ENCODE peak calls at places on chromosomes 2 and 18, in five cellular contexts. One of them, this sample, is unnamed.

GRCh38 chr2:11558206-11558886 is 24.5 kb downstream of the GREB1 start:
- DNase-seq in fibroblast of mammary gland: no peak
- DNase-seq in AG09319: no peak
- DNase-seq in pulmonary artery endothelial cell: no peak
- DNase-seq in COR-L47: no peak
- DNase-seq in this sample: no peak

GRCh38 chr2:232085826-232086425 is 124.4 kb downstream of the DIS3L2 start:
- DNase-seq in fibroblast of mammary gland: no peak
- DNase-seq in AG09319: no peak
- DNase-seq in pulmonary artery endothelial cell: no peak
- DNase-seq in COR-L47: no peak
- DNase-seq in this sample: no peak

GRCh38 chr2:142112648-142113278 is 18.1 kb downstream of the LRP1B start:
- DNase-seq in fibroblast of mammary gland: peak
- DNase-seq in AG09319: no peak
- DNase-seq in pulmonary artery endothelial cell: no peak
- DNase-seq in COR-L47: no peak
- DNase-seq in this sample: peak

GRCh38 chr2:67397143-67397986 is at the start of gene ETAA1:
- DNase-seq in fibroblast of mammary gland: peak
- DNase-seq in AG09319: peak
- DNase-seq in pulmonary artery endothelial cell: peak
- DNase-seq in COR-L47: peak
- DNase-seq in this sample: peak

GRCh38 chr2:7766978-7767565 is 849.9 kb downstream of the RNF144A start:
- DNase-seq in fibroblast of mammary gland: no peak
- DNase-seq in AG09319: no peak
- DNase-seq in pulmonary artery endothelial cell: no peak
- DNase-seq in COR-L47: no peak
- DNase-seq in this sample: no peak

GRCh38 chr2:220353897-220354296 is 726.5 kb downstream of the SLC4A3 start:
- DNase-seq in fibroblast of mammary gland: peak
- DNase-seq in AG09319: no peak
- DNase-seq in pulmonary artery endothelial cell: no peak
- DNase-seq in COR-L47: no peak
- DNase-seq in this sample: no peak

GRCh38 chr2:127646487-127647241 is 711 bp downstream of the GPR17 start:
- DNase-seq in fibroblast of mammary gland: no peak
- DNase-seq in AG09319: no peak
- DNase-seq in pulmonary artery endothelial cell: no peak
- DNase-seq in COR-L47: no peak
- DNase-seq in this sample: no peak

GRCh38 chr18:51013259-51013658 is 16.8 kb upstream of the SMAD4 start:
- DNase-seq in fibroblast of mammary gland: no peak
- DNase-seq in AG09319: no peak
- DNase-seq in pulmonary artery endothelial cell: no peak
- DNase-seq in COR-L47: no peak
- DNase-seq in this sample: no peak

GRCh38 chr2:166653185-166653813 is 159.2 kb upstream of the SCN7A start:
- DNase-seq in fibroblast of mammary gland: peak
- DNase-seq in AG09319: no peak
- DNase-seq in pulmonary artery endothelial cell: no peak
- DNase-seq in COR-L47: peak
- DNase-seq in this sample: no peak

GRCh38 chr2:16008331-16008850 is 68.0 kb downstream of the MYCN start:
- DNase-seq in fibroblast of mammary gland: no peak
- DNase-seq in AG09319: no peak
- DNase-seq in pulmonary artery endothelial cell: no peak
- DNase-seq in COR-L47: no peak
- DNase-seq in this sample: no peak

GRCh38 chr2:237060518-237061312 is 25.0 kb upstream of the COPS8 start:
- DNase-seq in fibroblast of mammary gland: peak
- DNase-seq in AG09319: peak
- DNase-seq in pulmonary artery endothelial cell: peak
- DNase-seq in COR-L47: no peak
- DNase-seq in this sample: peak

GRCh38 chr2:102453497-102453896 is 19.5 kb upstream of the SLC9A4 start:
- DNase-seq in fibroblast of mammary gland: no peak
- DNase-seq in AG09319: no peak
- DNase-seq in pulmonary artery endothelial cell: no peak
- DNase-seq in COR-L47: no peak
- DNase-seq in this sample: no peak

GRCh38 chr2:20667151-20667530 is 197 bp downstream of the GDF7 start:
- DNase-seq in fibroblast of mammary gland: no peak
- DNase-seq in AG09319: no peak
- DNase-seq in pulmonary artery endothelial cell: no peak
- DNase-seq in COR-L47: no peak
- DNase-seq in this sample: no peak

GRCh38 chr2:128638311-128638710 is 319.6 kb upstream of the HS6ST1 start:
- DNase-seq in fibroblast of mammary gland: no peak
- DNase-seq in AG09319: no peak
- DNase-seq in pulmonary artery endothelial cell: no peak
- DNase-seq in COR-L47: no peak
- DNase-seq in this sample: no peak

GRCh38 chr2:98378901-98379300 is 32.6 kb downstream of the CNGA3 start:
- DNase-seq in fibroblast of mammary gland: peak
- DNase-seq in AG09319: peak
- DNase-seq in pulmonary artery endothelial cell: no peak
- DNase-seq in COR-L47: no peak
- DNase-seq in this sample: no peak

GRCh38 chr2:5374736-5375135 is 317.4 kb upstream of the SOX11 start:
- DNase-seq in fibroblast of mammary gland: no peak
- DNase-seq in AG09319: no peak
- DNase-seq in pulmonary artery endothelial cell: no peak
- DNase-seq in COR-L47: no peak
- DNase-seq in this sample: no peak

GRCh38 chr2:213627835-213628234 is 343.6 kb downstream of the SPAG16 start:
- DNase-seq in fibroblast of mammary gland: no peak
- DNase-seq in AG09319: no peak
- DNase-seq in pulmonary artery endothelial cell: no peak
- DNase-seq in COR-L47: no peak
- DNase-seq in this sample: no peak

GRCh38 chr2:203480623-203481022 is 54.5 kb downstream of the RAPH1 start:
- DNase-seq in fibroblast of mammary gland: no peak
- DNase-seq in AG09319: no peak
- DNase-seq in pulmonary artery endothelial cell: no peak
- DNase-seq in COR-L47: no peak
- DNase-seq in this sample: no peak

GRCh38 chr18:24825397-24825796 is 365.0 kb downstream of the HRH4 start:
- DNase-seq in fibroblast of mammary gland: no peak
- DNase-seq in AG09319: no peak
- DNase-seq in pulmonary artery endothelial cell: no peak
- DNase-seq in COR-L47: no peak
- DNase-seq in this sample: no peak

GRCh38 chr2:102235491-102235890 is 48.7 kb downstream of the IL1RL2 start:
- DNase-seq in fibroblast of mammary gland: peak
- DNase-seq in AG09319: no peak
- DNase-seq in pulmonary artery endothelial cell: no peak
- DNase-seq in COR-L47: peak
- DNase-seq in this sample: peak

GRCh38 chr2:185502351-185502750 is 236.3 kb upstream of the FSIP2 start:
- DNase-seq in fibroblast of mammary gland: no peak
- DNase-seq in AG09319: no peak
- DNase-seq in pulmonary artery endothelial cell: no peak
- DNase-seq in COR-L47: no peak
- DNase-seq in this sample: no peak

GRCh38 chr2:37711831-37712230 is 40.4 kb upstream of the CDC42EP3 start:
- DNase-seq in fibroblast of mammary gland: peak
- DNase-seq in AG09319: no peak
- DNase-seq in pulmonary artery endothelial cell: no peak
- DNase-seq in COR-L47: no peak
- DNase-seq in this sample: no peak

GRCh38 chr2:169711751-169712509 is 17.7 kb downstream of the PHOSPHO2 start:
- DNase-seq in fibroblast of mammary gland: no peak
- DNase-seq in AG09319: no peak
- DNase-seq in pulmonary artery endothelial cell: peak
- DNase-seq in COR-L47: peak
- DNase-seq in this sample: no peak

GRCh38 chr18:50465211-50466153 is 90.6 kb downstream of the SKA1 start:
- DNase-seq in fibroblast of mammary gland: no peak
- DNase-seq in AG09319: no peak
- DNase-seq in pulmonary artery endothelial cell: no peak
- DNase-seq in COR-L47: no peak
- DNase-seq in this sample: no peak

GRCh38 chr2:79210274-79210917 is 50.8 kb upstream of the REG3A start:
- DNase-seq in fibroblast of mammary gland: no peak
- DNase-seq in AG09319: no peak
- DNase-seq in pulmonary artery endothelial cell: no peak
- DNase-seq in COR-L47: no peak
- DNase-seq in this sample: no peak

GRCh38 chr2:205024822-205025518 is 479.7 kb downstream of the PARD3B start:
- DNase-seq in fibroblast of mammary gland: peak
- DNase-seq in AG09319: peak
- DNase-seq in pulmonary artery endothelial cell: peak
- DNase-seq in COR-L47: no peak
- DNase-seq in this sample: peak